ENCODE peak calls at places on chromosomes 2 and 18, in six cellular contexts. One of them, this sample, is unnamed.

GRCh38 chr2:6181525-6182270 is 489.5 kb downstream of the SOX11 start:
- DNase-seq in Peyer's patch: no peak
- DNase-seq in progenitor cell of endocrine pancreas: no peak
- DNase-seq in mesothelial cell of epicardium: no peak
- DNase-seq in fibroblast of pulmonary artery: peak; percentile 35
- DNase-seq in fibroblast of the aortic adventitia: peak; percentile 1
- DNase-seq in this sample: no peak

GRCh38 chr18:57951999-57952774 is 91.8 kb upstream of the NEDD4L start:
- DNase-seq in Peyer's patch: peak; percentile 61
- DNase-seq in progenitor cell of endocrine pancreas: no peak
- DNase-seq in mesothelial cell of epicardium: no peak
- DNase-seq in fibroblast of pulmonary artery: peak; percentile 4
- DNase-seq in fibroblast of the aortic adventitia: peak; percentile 50
- DNase-seq in this sample: peak; percentile 27

GRCh38 chr2:132668189-132668833 is 1.7 kb downstream of the LYPD1 start:
- DNase-seq in Peyer's patch: no peak
- DNase-seq in progenitor cell of endocrine pancreas: peak; percentile 40
- DNase-seq in mesothelial cell of epicardium: no peak
- DNase-seq in fibroblast of pulmonary artery: no peak
- DNase-seq in fibroblast of the aortic adventitia: peak; percentile 31
- DNase-seq in this sample: no peak

GRCh38 chr2:152549428-152549827 is 167.8 kb downstream of the PRPF40A start:
- DNase-seq in Peyer's patch: no peak
- DNase-seq in progenitor cell of endocrine pancreas: no peak
- DNase-seq in mesothelial cell of epicardium: no peak
- DNase-seq in fibroblast of pulmonary artery: no peak
- DNase-seq in fibroblast of the aortic adventitia: no peak
- DNase-seq in this sample: no peak

GRCh38 chr18:46109386-46109785 is 5.2 kb downstream of the HAUS1 start:
- DNase-seq in Peyer's patch: no peak
- DNase-seq in progenitor cell of endocrine pancreas: no peak
- DNase-seq in mesothelial cell of epicardium: no peak
- DNase-seq in fibroblast of pulmonary artery: no peak
- DNase-seq in fibroblast of the aortic adventitia: no peak
- DNase-seq in this sample: no peak

GRCh38 chr2:86194751-86195054 is 559 bp downstream of the IMMT start:
- DNase-seq in Peyer's patch: peak; percentile 98
- DNase-seq in progenitor cell of endocrine pancreas: no peak
- DNase-seq in mesothelial cell of epicardium: no peak
- DNase-seq in fibroblast of pulmonary artery: no peak
- DNase-seq in fibroblast of the aortic adventitia: no peak
- DNase-seq in this sample: no peak

GRCh38 chr2:29726976-29727375 is 194.4 kb downstream of the ALK start:
- DNase-seq in Peyer's patch: no peak
- DNase-seq in progenitor cell of endocrine pancreas: no peak
- DNase-seq in mesothelial cell of epicardium: no peak
- DNase-seq in fibroblast of pulmonary artery: no peak
- DNase-seq in fibroblast of the aortic adventitia: no peak
- DNase-seq in this sample: no peak

GRCh38 chr2:128437181-128437520 is 118.5 kb upstream of the HS6ST1 start:
- DNase-seq in Peyer's patch: peak; percentile 40
- DNase-seq in progenitor cell of endocrine pancreas: no peak
- DNase-seq in mesothelial cell of epicardium: no peak
- DNase-seq in fibroblast of pulmonary artery: no peak
- DNase-seq in fibroblast of the aortic adventitia: no peak
- DNase-seq in this sample: peak; percentile 77

GRCh38 chr2:149561309-149561926 is 26.2 kb downstream of the MMADHC start:
- DNase-seq in Peyer's patch: no peak
- DNase-seq in progenitor cell of endocrine pancreas: peak; percentile 13
- DNase-seq in mesothelial cell of epicardium: no peak
- DNase-seq in fibroblast of pulmonary artery: peak; percentile 47
- DNase-seq in fibroblast of the aortic adventitia: peak; percentile 57
- DNase-seq in this sample: no peak

GRCh38 chr18:35464731-35465728 is 32.7 kb downstream of the INO80C start:
- DNase-seq in Peyer's patch: no peak
- DNase-seq in progenitor cell of endocrine pancreas: no peak
- DNase-seq in mesothelial cell of epicardium: no peak
- DNase-seq in fibroblast of pulmonary artery: no peak
- DNase-seq in fibroblast of the aortic adventitia: no peak
- DNase-seq in this sample: no peak

GRCh38 chr2:68730828-68731227 is 3.8 kb upstream of the ARHGAP25 start:
- DNase-seq in Peyer's patch: no peak
- DNase-seq in progenitor cell of endocrine pancreas: no peak
- DNase-seq in mesothelial cell of epicardium: no peak
- DNase-seq in fibroblast of pulmonary artery: peak; percentile 10
- DNase-seq in fibroblast of the aortic adventitia: no peak
- DNase-seq in this sample: no peak

GRCh38 chr2:144389930-144390311 is 130.0 kb downstream of the ZEB2 start:
- DNase-seq in Peyer's patch: no peak
- DNase-seq in progenitor cell of endocrine pancreas: no peak
- DNase-seq in mesothelial cell of epicardium: no peak
- DNase-seq in fibroblast of pulmonary artery: no peak
- DNase-seq in fibroblast of the aortic adventitia: no peak
- DNase-seq in this sample: no peak

GRCh38 chr2:83967854-83968253 is 491.2 kb downstream of the SUCLG1 start:
- DNase-seq in Peyer's patch: no peak
- DNase-seq in progenitor cell of endocrine pancreas: no peak
- DNase-seq in mesothelial cell of epicardium: no peak
- DNase-seq in fibroblast of pulmonary artery: no peak
- DNase-seq in fibroblast of the aortic adventitia: no peak
- DNase-seq in this sample: no peak

GRCh38 chr2:32882911-32883810 is 63.6 kb upstream of the LTBP1 start:
- DNase-seq in Peyer's patch: no peak
- DNase-seq in progenitor cell of endocrine pancreas: no peak
- DNase-seq in mesothelial cell of epicardium: no peak
- DNase-seq in fibroblast of pulmonary artery: peak; percentile 8
- DNase-seq in fibroblast of the aortic adventitia: peak; percentile 48
- DNase-seq in this sample: no peak

GRCh38 chr2:47058061-47058931 is 96.8 kb downstream of the STPG4 start:
- DNase-seq in Peyer's patch: no peak
- DNase-seq in progenitor cell of endocrine pancreas: no peak
- DNase-seq in mesothelial cell of epicardium: no peak
- DNase-seq in fibroblast of pulmonary artery: peak; percentile 86
- DNase-seq in fibroblast of the aortic adventitia: peak; percentile 88
- DNase-seq in this sample: no peak

DNA sequence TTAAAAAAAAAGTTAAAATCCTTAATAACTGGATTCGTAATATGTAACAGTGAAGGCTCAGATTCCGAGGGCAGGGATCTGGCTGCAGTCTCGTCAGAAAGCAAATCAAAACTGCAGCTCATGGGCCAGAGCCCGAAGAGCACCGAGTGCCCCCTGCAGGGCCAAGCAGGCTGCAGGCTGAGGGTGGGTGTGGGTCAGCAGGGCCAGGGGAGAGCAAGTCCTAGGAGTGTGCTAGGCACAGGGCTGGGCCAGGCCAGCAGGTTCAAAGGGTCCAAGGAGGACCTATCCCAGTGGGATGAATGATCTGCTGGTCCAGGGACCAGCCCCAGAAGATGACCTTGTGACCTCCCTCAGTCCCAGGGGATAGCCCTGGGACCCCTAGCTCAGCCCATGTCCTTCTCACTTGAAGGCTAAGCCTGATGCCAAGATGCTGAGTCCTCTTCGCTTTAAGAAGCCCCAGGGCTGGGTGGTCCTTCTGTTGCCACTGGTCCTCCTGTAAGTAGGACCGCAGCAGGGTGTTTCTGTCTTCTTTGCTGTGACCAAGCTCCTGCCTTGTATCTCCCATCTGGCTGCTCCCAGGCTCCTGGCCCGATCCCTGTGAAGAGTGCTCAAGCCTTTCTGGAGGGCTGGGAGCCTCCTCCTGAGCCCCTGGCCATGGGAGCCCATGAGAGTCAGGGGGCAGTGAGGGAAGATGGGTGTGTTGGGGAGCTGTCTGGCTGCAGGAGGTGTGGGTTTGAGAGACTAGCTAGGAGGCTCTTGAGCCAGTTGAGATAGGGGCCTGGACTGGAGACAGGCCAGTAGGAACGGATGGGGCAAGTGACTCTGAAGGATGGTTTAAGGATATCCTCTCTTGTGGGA is 150.7 kb downstream of the DYSF start:
- DNase-seq in Peyer's patch: no peak
- DNase-seq in progenitor cell of endocrine pancreas: no peak
- DNase-seq in mesothelial cell of epicardium: peak; percentile 10
- DNase-seq in fibroblast of pulmonary artery: no peak
- DNase-seq in fibroblast of the aortic adventitia: no peak
- DNase-seq in this sample: no peak
- TF ChIP-seq CTCF in Peyer's patch: no peak
- TF ChIP-seq CTCF in progenitor cell of endocrine pancreas: peak; percentile 25
- TF ChIP-seq CTCF in mesothelial cell of epicardium: no peak
- TF ChIP-seq CTCF in fibroblast of pulmonary artery: peak; percentile 14
- TF ChIP-seq CTCF in fibroblast of the aortic adventitia: peak; percentile 33
- TF ChIP-seq CTCF in this sample: no peak

GRCh38 chr2:43610361-43610760 is 14.5 kb upstream of the THADA start:
- DNase-seq in Peyer's patch: no peak
- DNase-seq in progenitor cell of endocrine pancreas: no peak
- DNase-seq in mesothelial cell of epicardium: no peak
- DNase-seq in fibroblast of pulmonary artery: no peak
- DNase-seq in fibroblast of the aortic adventitia: no peak
- DNase-seq in this sample: no peak

GRCh38 chr2:43605851-43606250 is 10.0 kb upstream of the THADA start:
- DNase-seq in Peyer's patch: no peak
- DNase-seq in progenitor cell of endocrine pancreas: no peak
- DNase-seq in mesothelial cell of epicardium: no peak
- DNase-seq in fibroblast of pulmonary artery: no peak
- DNase-seq in fibroblast of the aortic adventitia: peak; percentile 10
- DNase-seq in this sample: no peak

GRCh38 chr2:43609304-43609883 is 13.6 kb upstream of the THADA start:
- DNase-seq in Peyer's patch: peak; percentile 67
- DNase-seq in progenitor cell of endocrine pancreas: peak; percentile 21
- DNase-seq in mesothelial cell of epicardium: no peak
- DNase-seq in fibroblast of pulmonary artery: peak; percentile 63
- DNase-seq in fibroblast of the aortic adventitia: peak; percentile 61
- DNase-seq in this sample: no peak

GRCh38 chr2:43604674-43605073 is 8.8 kb upstream of the THADA start:
- DNase-seq in Peyer's patch: no peak
- DNase-seq in progenitor cell of endocrine pancreas: no peak
- DNase-seq in mesothelial cell of epicardium: no peak
- DNase-seq in fibroblast of pulmonary artery: no peak
- DNase-seq in fibroblast of the aortic adventitia: no peak
- DNase-seq in this sample: no peak

DNA sequence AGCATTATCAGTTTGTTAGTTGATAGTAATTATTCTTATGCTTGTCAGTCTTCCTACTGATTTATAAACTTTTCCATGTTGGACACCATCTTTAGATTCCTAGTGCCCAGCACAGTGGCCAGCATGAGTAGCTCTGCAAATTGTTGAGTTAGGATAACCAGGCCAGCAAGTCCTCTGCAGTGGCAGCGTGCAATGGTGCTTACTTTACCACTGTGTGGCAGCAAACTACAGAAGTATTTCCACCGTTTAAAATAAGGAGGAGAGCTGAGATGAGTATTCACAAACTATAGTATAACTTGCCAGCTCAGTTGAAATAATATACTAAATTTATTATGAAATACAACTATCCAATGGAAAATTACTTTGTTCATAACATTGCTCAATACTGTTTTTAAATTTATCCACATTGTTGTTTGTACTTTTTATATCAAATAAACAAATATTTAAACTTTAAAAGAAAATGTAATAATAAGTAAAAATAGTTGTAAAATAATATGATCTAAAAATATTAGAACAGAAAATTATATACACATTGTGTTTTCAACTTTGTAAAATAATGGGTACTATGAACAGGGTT is 9.3 kb upstream of the THADA start:
- DNase-seq in Peyer's patch: no peak
- DNase-seq in progenitor cell of endocrine pancreas: no peak
- DNase-seq in mesothelial cell of epicardium: no peak
- DNase-seq in fibroblast of pulmonary artery: peak; percentile 72
- DNase-seq in fibroblast of the aortic adventitia: peak; percentile 67
- DNase-seq in this sample: no peak
- TF ChIP-seq CTCF in Peyer's patch: peak; percentile 36
- TF ChIP-seq CTCF in progenitor cell of endocrine pancreas: peak; percentile 59
- TF ChIP-seq CTCF in mesothelial cell of epicardium: peak; percentile 21
- TF ChIP-seq CTCF in fibroblast of pulmonary artery: peak; percentile 71
- TF ChIP-seq CTCF in fibroblast of the aortic adventitia: peak; percentile 71
- TF ChIP-seq CTCF in this sample: peak; percentile 78

GRCh38 chr2:64000630-64001381 is 18.4 kb downstream of the VPS54 start:
- DNase-seq in Peyer's patch: no peak
- DNase-seq in progenitor cell of endocrine pancreas: no peak
- DNase-seq in mesothelial cell of epicardium: no peak
- DNase-seq in fibroblast of pulmonary artery: no peak
- DNase-seq in fibroblast of the aortic adventitia: no peak
- DNase-seq in this sample: no peak
- TF ChIP-seq CTCF in Peyer's patch: no peak
- TF ChIP-seq CTCF in progenitor cell of endocrine pancreas: peak; percentile 23
- TF ChIP-seq CTCF in mesothelial cell of epicardium: no peak
- TF ChIP-seq CTCF in fibroblast of pulmonary artery: no peak
- TF ChIP-seq CTCF in fibroblast of the aortic adventitia: no peak
- TF ChIP-seq CTCF in this sample: no peak

GRCh38 chr18:51624311-51624710 is 426.8 kb upstream of the MEX3C start:
- DNase-seq in Peyer's patch: no peak
- DNase-seq in progenitor cell of endocrine pancreas: no peak
- DNase-seq in mesothelial cell of epicardium: no peak
- DNase-seq in fibroblast of pulmonary artery: no peak
- DNase-seq in fibroblast of the aortic adventitia: no peak
- DNase-seq in this sample: no peak

GRCh38 chr18:51622676-51623075 is 425.2 kb upstream of the MEX3C start:
- DNase-seq in Peyer's patch: no peak
- DNase-seq in progenitor cell of endocrine pancreas: no peak
- DNase-seq in mesothelial cell of epicardium: no peak
- DNase-seq in fibroblast of pulmonary artery: no peak
- DNase-seq in fibroblast of the aortic adventitia: no peak
- DNase-seq in this sample: no peak

GRCh38 chr18:51619283-51619682 is 421.8 kb upstream of the MEX3C start:
- DNase-seq in Peyer's patch: no peak
- DNase-seq in progenitor cell of endocrine pancreas: no peak
- DNase-seq in mesothelial cell of epicardium: no peak
- DNase-seq in fibroblast of pulmonary artery: no peak
- DNase-seq in fibroblast of the aortic adventitia: no peak
- DNase-seq in this sample: no peak

GRCh38 chr18:51623653-51624052 is 426.2 kb upstream of the MEX3C start:
- DNase-seq in Peyer's patch: no peak
- DNase-seq in progenitor cell of endocrine pancreas: no peak
- DNase-seq in mesothelial cell of epicardium: no peak
- DNase-seq in fibroblast of pulmonary artery: peak; percentile 48
- DNase-seq in fibroblast of the aortic adventitia: no peak
- DNase-seq in this sample: no peak

DNA sequence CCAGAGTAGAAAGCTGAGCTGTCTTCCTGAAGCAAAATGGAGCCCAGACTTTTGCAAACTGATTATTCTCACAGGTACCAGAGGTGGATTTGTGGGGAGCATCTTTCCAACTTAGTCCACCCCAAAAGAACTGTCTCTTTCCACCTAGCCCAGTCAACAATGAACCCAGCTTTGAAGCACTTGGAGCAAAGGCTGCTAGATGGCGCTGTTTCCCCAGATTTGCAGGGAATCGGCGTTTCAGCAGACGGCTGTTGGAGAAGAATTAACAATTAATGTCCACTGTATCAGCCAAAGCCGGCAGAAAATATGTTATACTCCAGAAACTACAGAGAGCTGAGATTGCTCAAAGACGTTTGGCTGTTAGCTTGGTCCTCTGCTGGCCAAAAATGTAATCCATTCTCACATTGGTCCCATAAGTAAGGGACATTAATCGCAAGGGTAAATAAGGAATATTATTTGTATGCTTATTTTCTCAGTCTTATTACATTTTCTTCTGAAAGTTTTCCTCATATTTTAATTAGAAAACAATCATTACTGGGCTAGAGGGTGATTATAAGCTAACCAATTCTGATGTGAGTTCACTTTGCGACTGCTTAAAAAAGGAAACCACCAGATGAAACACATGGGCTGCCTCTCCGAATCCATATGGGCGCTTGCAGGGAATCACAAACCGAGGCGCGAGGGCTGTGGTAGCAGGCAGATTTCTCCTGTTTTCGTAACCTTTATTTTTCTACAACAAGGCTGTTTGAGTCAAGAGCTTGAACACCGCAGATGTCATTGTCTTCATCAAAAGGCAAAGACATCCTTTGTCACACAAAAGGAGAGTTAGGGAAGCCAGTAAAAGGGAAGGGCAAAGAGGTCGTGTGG is 423.9 kb upstream of the MEX3C start:
- DNase-seq in Peyer's patch: peak; percentile 60
- DNase-seq in progenitor cell of endocrine pancreas: peak; percentile 61
- DNase-seq in mesothelial cell of epicardium: peak; percentile 38
- DNase-seq in fibroblast of pulmonary artery: peak; percentile 84
- DNase-seq in fibroblast of the aortic adventitia: peak; percentile 63
- DNase-seq in this sample: no peak
- TF ChIP-seq CTCF in Peyer's patch: peak; percentile 37
- TF ChIP-seq CTCF in progenitor cell of endocrine pancreas: peak; percentile 94
- TF ChIP-seq CTCF in mesothelial cell of epicardium: peak; percentile 78
- TF ChIP-seq CTCF in fibroblast of pulmonary artery: peak; percentile 98
- TF ChIP-seq CTCF in fibroblast of the aortic adventitia: peak; percentile 77
- TF ChIP-seq CTCF in this sample: peak; percentile 61

This sample was measured in osteocyte.